ENCODE peak calls at places on chromosomes 13 and 19, in seven cellular contexts. B is GM23248, Y is MM.1S, Q is GM23338, H is PC-3, M is hepatocyte, P is HCT116. A is an unnamed sample.
A peak's percentile ranks its signal among the peaks of the same experiment; 100 is the strongest.

GRCh38 chr13:91347996-91348905 is 764 bp downstream of the MIR17HG start:
- DNase-seq in B (peak; percentile 79), M (peak; percentile 78), H (no peak), P (no peak), Y (peak; percentile 31), Q (no peak), A (peak; percentile 63)

GRCh38 chr13:103788061-103788652 is 721.9 kb upstream of the SLC10A2 start:
- DNase-seq in H (peak; percentile 10), B (no peak), M (peak; percentile 25), Q (peak; percentile 39), Y (no peak), P (no peak), A (no peak)

GRCh38 chr19:1566392-1567115 is 1.6 kb downstream of the MEX3D start:
- DNase-seq in M (peak; percentile 88), P (no peak), Y (no peak), B (peak; percentile 90), H (peak; percentile 46), Q (peak; percentile 89), A (peak; percentile 94)

GRCh38 chr13:112226320-112227002 is 149.7 kb upstream of the SPACA7 start:
- DNase-seq in H (no peak), B (no peak), Y (no peak), Q (no peak), M (no peak), P (no peak), A (no peak)

GRCh38 chr13:37617162-37617561 is 18.6 kb upstream of the POSTN start:
- DNase-seq in B (peak; percentile 69), Q (peak; percentile 22), P (no peak), M (peak; percentile 6), H (peak; percentile 39), Y (no peak), A (no peak)

GRCh38 chr13:24664726-24665409 is 15.3 kb upstream of the ATP12A start:
- DNase-seq in Y (no peak), H (peak; percentile 81), B (peak; percentile 85), M (no peak), P (no peak), Q (no peak), A (no peak)

GRCh38 chr13:110391273-110391672 is 84.2 kb downstream of the COL4A2 start:
- DNase-seq in Y (no peak), P (no peak), H (peak; percentile 16), B (peak; percentile 42), M (no peak), Q (no peak), A (no peak)

GRCh38 chr19:41934849-41935374 is 6.7 kb upstream of the ERFL start:
- DNase-seq in P (peak; percentile 43), H (peak; percentile 65), Y (peak; percentile 55), B (peak; percentile 60), M (peak; percentile 82), Q (peak; percentile 92), A (peak; percentile 88)

GRCh38 chr19:13155472-13156284 is 5.5 kb downstream of the IER2 start:
- DNase-seq in H (peak; percentile 81), P (no peak), B (peak; percentile 85), M (peak; percentile 92), Y (no peak), Q (peak; percentile 93), A (peak; percentile 96)

GRCh38 chr13:23518231-23518630 is 52.0 kb upstream of the TNFRSF19 start:
- DNase-seq in M (no peak), H (no peak), P (no peak), Y (no peak), Q (no peak), B (no peak), A (no peak)

GRCh38 chr19:35031072-35031881 is 1.0 kb downstream of the SCN1B start:
- DNase-seq in B (peak; percentile 50), H (peak; percentile 30), Q (peak; percentile 71), M (no peak), Y (no peak), P (no peak), A (peak; percentile 76)
- TF ChIP-seq EZH2 in B (no peak), H (no peak), Q (peak; percentile 38), M (no peak), Y (no peak), P (no peak), A (no peak)

DNA sequence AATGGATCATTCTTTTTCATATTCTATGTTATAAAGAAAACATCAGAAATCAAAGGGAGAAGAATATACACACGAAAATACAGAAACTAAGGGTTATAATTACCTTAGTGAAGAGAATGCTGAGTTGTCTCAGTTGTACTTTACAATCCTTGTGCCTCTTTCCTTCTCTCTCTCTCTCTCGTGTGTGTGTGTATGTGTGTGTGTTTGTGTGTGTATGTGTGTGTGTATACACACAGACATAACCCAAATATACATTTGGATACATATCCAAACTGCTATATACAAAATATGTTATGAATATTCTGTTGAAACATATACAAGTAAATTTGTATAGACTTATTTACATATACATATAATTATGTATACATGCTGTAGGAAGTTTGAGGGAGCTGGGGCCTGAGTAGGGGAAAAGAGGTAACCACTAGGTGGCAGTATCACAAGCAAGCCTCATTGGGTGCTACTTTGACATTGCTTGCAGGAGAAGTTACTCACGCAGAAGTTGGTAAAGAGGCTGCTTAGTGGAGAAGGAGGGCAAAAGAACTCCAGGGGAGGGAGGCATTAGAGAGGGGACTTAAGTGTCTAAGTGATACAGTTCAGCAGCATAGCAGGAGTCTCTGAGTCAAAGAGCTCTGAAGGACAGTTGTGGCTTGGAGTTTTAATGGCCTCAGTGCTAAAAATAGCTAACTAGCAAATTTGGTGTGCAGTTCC is 465.1 kb upstream of the PCDH20 start:
- DNase-seq in P (peak; percentile 26), Q (peak; percentile 84), Y (peak; percentile 35), M (peak; percentile 65), H (peak; percentile 33), B (peak; percentile 6), A (peak; percentile 59)
- TF ChIP-seq EZH2phosphoT487 in P (no peak), Q (no peak), Y (no peak), M (no peak), H (no peak), B (no peak), A (no peak)

DNA sequence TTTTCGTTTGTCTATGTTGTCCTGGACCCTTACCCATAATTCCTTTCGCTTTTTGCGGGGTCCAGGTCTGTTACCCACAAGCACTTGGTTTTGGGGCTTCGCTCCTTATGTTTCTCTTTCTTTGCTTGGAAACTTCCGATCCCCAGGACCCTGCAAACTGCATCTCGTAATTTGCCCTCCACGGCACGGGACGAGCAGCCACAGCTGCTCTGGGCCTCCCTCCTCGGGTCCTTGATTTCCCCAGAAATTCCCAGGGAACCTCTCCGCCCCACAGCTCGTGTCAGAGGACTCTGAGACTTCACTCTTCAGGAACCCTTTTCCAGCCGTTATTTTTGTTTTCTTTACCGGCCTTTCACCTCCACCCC is 599 bp downstream of the SNRNP70 start:
- DNase-seq in Q (no peak), H (no peak), B (peak; percentile 36), P (no peak), M (no peak), Y (no peak), A (no peak)
- H4K20me1 ChIP-seq in Q (peaks cover 38% of the 10 kb centered on the region), H (peaks cover 42% of the 10 kb centered on the region), B (peaks cover 20% of the 10 kb centered on the region), P (peaks cover 35% of the 10 kb centered on the region), M (peaks cover 49% of the 10 kb centered on the region), Y (peaks cover 35% of the 10 kb centered on the region), A (peaks cover 54% of the 10 kb centered on the region)

GRCh38 chr19:53989600-53990533 is 1.6 kb upstream of the CACNG6 start:
- DNase-seq in Q (peak; percentile 18), M (no peak), P (no peak), B (no peak), Y (no peak), H (no peak), A (no peak)

GRCh38 chr19:53993448-53993847 is 2.0 kb downstream of the CACNG6 start:
- DNase-seq in P (no peak), H (no peak), Q (no peak), B (no peak), Y (no peak), M (no peak), A (no peak)

GRCh38 chr19:53992211-53992610 is 774 bp downstream of the CACNG6 start:
- DNase-seq in Y (no peak), H (no peak), P (no peak), M (no peak), Q (no peak), B (no peak), A (no peak)

GRCh38 chr19:53992815-53993214 is 1.4 kb downstream of the CACNG6 start:
- DNase-seq in M (no peak), Y (no peak), P (no peak), B (no peak), H (no peak), Q (no peak), A (no peak)

DNA sequence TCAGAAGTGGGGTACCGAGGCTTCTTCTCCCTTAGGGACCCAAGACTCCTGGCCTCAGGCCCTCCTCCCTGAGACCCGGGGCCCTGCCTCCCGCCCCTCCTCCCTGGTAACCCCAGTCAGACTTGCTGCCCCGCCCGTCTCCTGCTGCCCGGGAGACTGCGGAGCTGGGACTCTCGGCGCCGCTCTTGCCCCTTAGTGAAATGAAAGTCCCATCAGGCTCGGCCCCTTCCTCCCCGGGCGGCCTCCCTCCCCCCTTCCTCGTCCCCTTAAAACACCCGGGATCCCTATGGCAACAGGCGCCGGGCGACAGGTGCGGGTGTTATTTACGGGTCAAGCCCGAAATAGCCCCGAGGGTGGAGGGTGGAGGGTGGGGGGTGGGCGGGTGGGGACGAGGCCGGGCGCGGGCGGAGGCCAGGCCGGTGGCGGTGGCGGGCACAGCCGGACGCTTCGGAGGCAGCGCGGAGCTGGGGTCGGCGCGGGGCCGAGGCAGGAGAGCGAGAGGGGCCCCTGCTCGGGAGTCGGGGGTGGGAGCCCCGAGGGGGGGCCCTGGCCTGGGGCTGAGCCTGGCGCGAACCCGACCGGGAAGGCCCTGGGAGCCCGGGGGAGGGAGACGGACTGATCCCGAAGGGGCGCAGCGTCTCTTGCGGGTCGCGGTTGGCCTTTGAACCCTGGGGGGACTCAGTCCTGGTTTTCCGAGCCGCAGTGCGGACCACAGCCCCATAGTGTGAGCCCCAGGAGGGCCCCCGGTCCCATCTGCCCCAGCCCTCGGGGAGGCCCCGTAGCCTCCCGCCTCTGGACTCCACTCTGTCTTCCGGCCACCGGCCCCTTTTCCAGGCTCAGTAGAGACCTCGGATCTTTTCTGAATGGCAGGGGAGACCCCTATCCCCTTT is at the start of gene CACNG6:
- DNase-seq in B (peak; percentile 32), H (peak; percentile 48), Q (peak; percentile 86), P (no peak), M (peak; percentile 63), Y (no peak), A (peak; percentile 72)
- TF ChIP-seq EZH2 in B (no peak), H (no peak), Q (no peak), P (no peak), M (no peak), Y (no peak), A (peak; percentile 37)